ENCODE peak calls at places on chromosomes 13 and 19, in five cellular contexts. C is CD8-positive, alpha-beta T cell; Y is HepG2; Q is kidney; V is CD8-positive, alpha-beta memory T cell. E is an unnamed sample. For H3K4me1, the result is how much of the 10 kb centered on the place peaks cover.

GRCh38 chr13:99559560-99559959 is 58.3 kb downstream of the TM9SF2 start:
- DNase-seq in C (no peak), Y (peak), Q (no peak), V (no peak), E (no peak)

GRCh38 chr13:74819549-74819948 is 662.4 kb downstream of the TBC1D4 start:
- DNase-seq in C (no peak), Y (no peak), Q (no peak), V (no peak), E (no peak)

GRCh38 chr13:113078895-113079720 is 26.5 kb upstream of the F7 start:
- DNase-seq in C (no peak), Y (no peak), Q (peak), V (no peak), E (no peak)

GRCh38 chr19:18290250-18291018 is 9.0 kb upstream of the JUND start:
- DNase-seq in C (peak), Y (no peak), Q (peak), V (peak), E (no peak)

GRCh38 chr13:56352901-56353300 is 787.8 kb upstream of the PRR20A start:
- DNase-seq in C (no peak), Y (no peak), Q (no peak), V (no peak), E (no peak)

GRCh38 chr13:61765181-61765742 is 349.6 kb upstream of the PCDH20 start:
- DNase-seq in C (no peak), Y (no peak), Q (peak), V (no peak), E (no peak)

GRCh38 chr13:65932587-65933239 is 1297.4 kb downstream of the PCDH9 start:
- DNase-seq in C (no peak), Y (no peak), Q (no peak), V (no peak), E (no peak)

GRCh38 chr19:10001899-10002298 is 8.4 kb downstream of the COL5A3 start:
- DNase-seq in C (no peak), Y (peak), Q (no peak), V (no peak), E (peak)

GRCh38 chr13:114283581-114283980 is 2.2 kb downstream of the UPF3A start:
- DNase-seq in C (no peak), Y (peak), Q (no peak), V (no peak), E (no peak)

GRCh38 chr13:30906411-30906990 is 430 bp downstream of the MEDAG start:
- DNase-seq in C (no peak), Y (no peak), Q (peak), V (no peak), E (no peak)

DNA sequence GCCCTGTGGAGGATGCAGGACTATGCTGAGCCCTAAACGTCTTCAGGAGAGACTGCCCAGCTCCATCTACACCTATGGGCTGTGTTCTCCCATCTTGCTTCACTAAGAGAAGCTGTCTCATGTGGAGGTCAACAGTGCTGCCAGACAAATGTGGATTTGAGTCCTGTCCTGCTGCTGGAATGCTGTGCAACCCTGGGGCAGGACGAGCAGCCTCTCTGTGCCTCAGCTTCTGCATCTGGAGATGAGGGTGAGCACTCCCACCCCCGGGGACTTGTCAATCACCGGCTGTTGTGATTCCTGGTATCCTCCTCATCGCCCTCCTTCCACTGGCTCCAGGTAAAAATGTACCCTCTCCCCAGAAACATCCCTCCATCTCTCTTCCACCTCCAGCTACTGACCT is 16.3 kb downstream of the EPS15L1 start:
- DNase-seq in C (no peak), Y (no peak), Q (no peak), V (no peak), E (no peak)
- H3K4me1 ChIP-seq in C (under half), Y (under half), Q (under half), V (under half), E (under half)

GRCh38 chr19:14367016-14367415 is 14.2 kb upstream of the ADGRE5 start:
- DNase-seq in C (no peak), Y (no peak), Q (no peak), V (no peak), E (no peak)
- H3K4me1 ChIP-seq in C (half or more), Y (under half), Q (under half), V (half or more), E (under half)

GRCh38 chr13:27124571-27124970 is 47.0 kb downstream of the USP12 start:
- DNase-seq in C (no peak), Y (no peak), Q (no peak), V (no peak), E (no peak)

GRCh38 chr13:27120811-27121210 is 50.8 kb downstream of the USP12 start:
- DNase-seq in C (no peak), Y (no peak), Q (no peak), V (no peak), E (no peak)

GRCh38 chr13:27120011-27120410 is 51.6 kb downstream of the USP12 start:
- DNase-seq in C (no peak), Y (no peak), Q (no peak), V (no peak), E (no peak)

GRCh38 chr13:27118428-27119054 is 53.1 kb downstream of the USP12 start:
- DNase-seq in C (no peak), Y (no peak), Q (no peak), V (no peak), E (no peak)

DNA sequence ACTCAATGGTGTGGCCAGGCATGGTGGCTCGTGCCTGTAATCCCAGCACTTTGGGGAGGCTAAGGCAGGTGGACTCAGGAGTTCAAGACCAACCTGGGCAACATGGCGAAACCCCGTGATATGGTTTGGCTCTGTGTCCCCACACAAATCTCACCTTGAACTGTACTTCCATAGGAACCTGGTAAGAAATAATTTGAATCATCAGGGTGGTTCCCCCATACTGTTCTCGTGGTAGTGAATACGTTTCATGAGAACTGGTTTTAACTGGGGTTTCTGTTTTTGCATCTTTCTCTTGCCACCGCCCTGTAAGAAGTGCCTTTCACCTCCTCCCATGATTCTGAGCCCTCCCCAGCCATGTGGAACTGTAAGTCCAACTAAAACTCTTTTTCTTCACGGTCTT is 49.6 kb downstream of the USP12 start:
- DNase-seq in C (no peak), Y (no peak), Q (no peak), V (no peak), E (no peak)
- H3K4me1 ChIP-seq in C (under half), Y (under half), Q (under half), V (under half), E (under half)

GRCh38 chr19:15418588-15419412 is at the start of gene AKAP8L:
- DNase-seq in C (peak), Y (peak), Q (peak), V (peak), E (peak)
- H3K4me1 ChIP-seq in C (under half), Y (under half), Q (under half), V (under half), E (under half)

DNA sequence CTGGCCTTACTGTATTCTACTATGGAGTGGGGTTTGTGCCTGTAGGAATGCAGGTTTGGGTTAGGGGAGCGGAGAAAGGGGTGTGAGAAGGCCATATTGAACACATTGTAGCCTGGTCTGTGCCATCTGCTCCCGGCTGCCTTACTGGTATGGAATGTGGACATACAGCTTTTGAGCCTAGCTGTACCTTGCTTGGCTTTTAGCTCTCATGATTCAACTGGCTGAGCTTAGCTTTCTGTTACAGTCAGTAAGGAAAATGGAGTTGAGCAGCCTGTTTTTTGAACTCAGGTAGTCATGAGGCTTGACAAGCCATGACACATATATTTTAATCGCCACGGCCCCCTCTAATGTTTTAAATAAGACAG is 41.6 kb downstream of the ARHGAP35 start:
- DNase-seq in C (no peak), Y (no peak), Q (no peak), V (no peak), E (no peak)
- H3K4me1 ChIP-seq in C (under half), Y (under half), Q (under half), V (under half), E (under half)

DNA sequence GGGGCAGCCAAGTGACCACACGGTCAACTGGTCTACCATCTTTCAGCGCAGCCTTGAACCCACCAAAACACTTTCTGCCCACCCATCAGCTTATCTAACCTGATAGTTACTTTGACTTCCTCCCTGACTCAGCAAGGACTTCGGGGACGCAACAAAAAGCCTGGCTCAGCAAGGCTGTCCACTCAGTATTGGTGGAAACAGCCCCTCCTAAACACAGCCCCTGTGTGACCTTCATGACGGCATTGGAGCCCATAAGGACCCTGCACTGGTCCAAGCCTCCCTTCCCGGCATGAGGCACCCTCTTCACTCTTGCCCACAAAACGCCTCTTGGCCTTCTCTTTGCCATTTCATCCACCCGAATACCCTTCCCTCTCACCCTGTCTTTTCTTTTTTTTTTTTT is 39.1 kb downstream of the INSR start:
- DNase-seq in C (no peak), Y (no peak), Q (no peak), V (no peak), E (no peak)
- H3K4me1 ChIP-seq in C (under half), Y (under half), Q (under half), V (under half), E (under half)

E was measured in colonic mucosa.